ENCODE peak calls at places on chromosome 7, in ten cellular contexts. One of them, this sample, is unnamed.

GRCh38 chr7:94941844-94942632 is 34.6 kb downstream of the PPP1R9A start:
- DNase-seq in HT1080: no peak
- DNase-seq in HCT116: no peak
- DNase-seq in choroid plexus epithelial cell: no peak
- DNase-seq in stimulated activated CD4-positive, alpha-beta T cell treated with anti-CD3 and anti-CD28 coated beads, Interleukin-2, amount 100 ng/mL, for 48 hours: no peak
- DNase-seq in ACHN: no peak
- DNase-seq in neural crest cell: no peak
- DNase-seq in stimulated activated naive CD8-positive, alpha-beta T cell treated with anti-CD3 and anti-CD28 coated beads, Interleukin-15, Interleukin-2, amounts not matched to agents 100 U/mL and 50 U/mL, for 24 hours: no peak
- DNase-seq in cardiac muscle cell: no peak
- DNase-seq in CD8-positive, alpha-beta T cell: no peak
- DNase-seq in this sample: no peak

GRCh38 chr7:134262322-134262721 is 54.4 kb downstream of the SLC35B4 start:
- DNase-seq in CD8-positive, alpha-beta T cell: no peak
- DNase-seq in HCT116: no peak
- DNase-seq in HT1080: no peak
- DNase-seq in cardiac muscle cell: no peak
- DNase-seq in stimulated activated naive CD8-positive, alpha-beta T cell treated with anti-CD3 and anti-CD28 coated beads, Interleukin-15, Interleukin-2, amounts not matched to agents 100 U/mL and 50 U/mL, for 24 hours: no peak
- DNase-seq in ACHN: no peak
- DNase-seq in stimulated activated CD4-positive, alpha-beta T cell treated with anti-CD3 and anti-CD28 coated beads, Interleukin-2, amount 100 ng/mL, for 48 hours: no peak
- DNase-seq in choroid plexus epithelial cell: no peak
- DNase-seq in neural crest cell: no peak
- DNase-seq in this sample: no peak

GRCh38 chr7:140673063-140673769 is 471 bp downstream of the ADCK2 start:
- DNase-seq in HCT116: no peak
- DNase-seq in CD8-positive, alpha-beta T cell: peak; percentile 45
- DNase-seq in choroid plexus epithelial cell: peak; percentile 15
- DNase-seq in HT1080: no peak
- DNase-seq in neural crest cell: peak; percentile 24
- DNase-seq in ACHN: peak; percentile 52
- DNase-seq in stimulated activated CD4-positive, alpha-beta T cell treated with anti-CD3 and anti-CD28 coated beads, Interleukin-2, amount 100 ng/mL, for 48 hours: peak; percentile 32
- DNase-seq in cardiac muscle cell: peak; percentile 68
- DNase-seq in stimulated activated naive CD8-positive, alpha-beta T cell treated with anti-CD3 and anti-CD28 coated beads, Interleukin-15, Interleukin-2, amounts not matched to agents 100 U/mL and 50 U/mL, for 24 hours: peak; percentile 61
- DNase-seq in this sample: peak; percentile 18

GRCh38 chr7:137934941-137935848 is 66.7 kb downstream of the CREB3L2 start:
- DNase-seq in choroid plexus epithelial cell: no peak
- DNase-seq in neural crest cell: no peak
- DNase-seq in CD8-positive, alpha-beta T cell: no peak
- DNase-seq in HCT116: no peak
- DNase-seq in cardiac muscle cell: no peak
- DNase-seq in HT1080: no peak
- DNase-seq in stimulated activated CD4-positive, alpha-beta T cell treated with anti-CD3 and anti-CD28 coated beads, Interleukin-2, amount 100 ng/mL, for 48 hours: no peak
- DNase-seq in stimulated activated naive CD8-positive, alpha-beta T cell treated with anti-CD3 and anti-CD28 coated beads, Interleukin-15, Interleukin-2, amounts not matched to agents 100 U/mL and 50 U/mL, for 24 hours: no peak
- DNase-seq in ACHN: no peak
- DNase-seq in this sample: no peak

GRCh38 chr7:1412322-1413261 is 46.7 kb downstream of the MICALL2 start:
- DNase-seq in ACHN: peak; percentile 93
- DNase-seq in CD8-positive, alpha-beta T cell: peak; percentile 86
- DNase-seq in HT1080: peak; percentile 67
- DNase-seq in neural crest cell: peak; percentile 95
- DNase-seq in HCT116: peak; percentile 77
- DNase-seq in stimulated activated CD4-positive, alpha-beta T cell treated with anti-CD3 and anti-CD28 coated beads, Interleukin-2, amount 100 ng/mL, for 48 hours: peak; percentile 91
- DNase-seq in stimulated activated naive CD8-positive, alpha-beta T cell treated with anti-CD3 and anti-CD28 coated beads, Interleukin-15, Interleukin-2, amounts not matched to agents 100 U/mL and 50 U/mL, for 24 hours: peak; percentile 96
- DNase-seq in cardiac muscle cell: peak; percentile 96
- DNase-seq in choroid plexus epithelial cell: peak; percentile 86
- DNase-seq in this sample: peak; percentile 79

GRCh38 chr7:48389977-48390376 is 218.7 kb downstream of the ABCA13 start:
- DNase-seq in ACHN: no peak
- DNase-seq in cardiac muscle cell: no peak
- DNase-seq in choroid plexus epithelial cell: peak; percentile 87
- DNase-seq in stimulated activated naive CD8-positive, alpha-beta T cell treated with anti-CD3 and anti-CD28 coated beads, Interleukin-15, Interleukin-2, amounts not matched to agents 100 U/mL and 50 U/mL, for 24 hours: no peak
- DNase-seq in HT1080: peak; percentile 78
- DNase-seq in HCT116: no peak
- DNase-seq in CD8-positive, alpha-beta T cell: no peak
- DNase-seq in neural crest cell: no peak
- DNase-seq in stimulated activated CD4-positive, alpha-beta T cell treated with anti-CD3 and anti-CD28 coated beads, Interleukin-2, amount 100 ng/mL, for 48 hours: no peak
- DNase-seq in this sample: no peak

GRCh38 chr7:121428857-121429489 is 32.9 kb upstream of the FAM3C start:
- DNase-seq in HCT116: no peak
- DNase-seq in HT1080: no peak
- DNase-seq in CD8-positive, alpha-beta T cell: no peak
- DNase-seq in stimulated activated naive CD8-positive, alpha-beta T cell treated with anti-CD3 and anti-CD28 coated beads, Interleukin-15, Interleukin-2, amounts not matched to agents 100 U/mL and 50 U/mL, for 24 hours: no peak
- DNase-seq in stimulated activated CD4-positive, alpha-beta T cell treated with anti-CD3 and anti-CD28 coated beads, Interleukin-2, amount 100 ng/mL, for 48 hours: no peak
- DNase-seq in neural crest cell: no peak
- DNase-seq in choroid plexus epithelial cell: peak; percentile 75
- DNase-seq in cardiac muscle cell: no peak
- DNase-seq in ACHN: peak; percentile 89
- DNase-seq in this sample: no peak

GRCh38 chr7:117066668-117067067 is 113.4 kb downstream of the ST7 start:
- DNase-seq in stimulated activated naive CD8-positive, alpha-beta T cell treated with anti-CD3 and anti-CD28 coated beads, Interleukin-15, Interleukin-2, amounts not matched to agents 100 U/mL and 50 U/mL, for 24 hours: no peak
- DNase-seq in HCT116: no peak
- DNase-seq in ACHN: no peak
- DNase-seq in neural crest cell: no peak
- DNase-seq in choroid plexus epithelial cell: no peak
- DNase-seq in CD8-positive, alpha-beta T cell: no peak
- DNase-seq in cardiac muscle cell: no peak
- DNase-seq in stimulated activated CD4-positive, alpha-beta T cell treated with anti-CD3 and anti-CD28 coated beads, Interleukin-2, amount 100 ng/mL, for 48 hours: no peak
- DNase-seq in HT1080: no peak
- DNase-seq in this sample: no peak

GRCh38 chr7:151377406-151377805 is 32.4 kb downstream of the WDR86 start:
- DNase-seq in stimulated activated naive CD8-positive, alpha-beta T cell treated with anti-CD3 and anti-CD28 coated beads, Interleukin-15, Interleukin-2, amounts not matched to agents 100 U/mL and 50 U/mL, for 24 hours: no peak
- DNase-seq in HT1080: no peak
- DNase-seq in ACHN: no peak
- DNase-seq in CD8-positive, alpha-beta T cell: no peak
- DNase-seq in neural crest cell: no peak
- DNase-seq in cardiac muscle cell: no peak
- DNase-seq in choroid plexus epithelial cell: no peak
- DNase-seq in HCT116: no peak
- DNase-seq in stimulated activated CD4-positive, alpha-beta T cell treated with anti-CD3 and anti-CD28 coated beads, Interleukin-2, amount 100 ng/mL, for 48 hours: no peak
- DNase-seq in this sample: no peak

GRCh38 chr7:155739538-155740140 is 72.6 kb downstream of the SHH start:
- DNase-seq in HT1080: no peak
- DNase-seq in stimulated activated CD4-positive, alpha-beta T cell treated with anti-CD3 and anti-CD28 coated beads, Interleukin-2, amount 100 ng/mL, for 48 hours: no peak
- DNase-seq in HCT116: no peak
- DNase-seq in choroid plexus epithelial cell: no peak
- DNase-seq in stimulated activated naive CD8-positive, alpha-beta T cell treated with anti-CD3 and anti-CD28 coated beads, Interleukin-15, Interleukin-2, amounts not matched to agents 100 U/mL and 50 U/mL, for 24 hours: peak; percentile 59
- DNase-seq in CD8-positive, alpha-beta T cell: no peak
- DNase-seq in neural crest cell: no peak
- DNase-seq in cardiac muscle cell: no peak
- DNase-seq in ACHN: no peak
- DNase-seq in this sample: peak; percentile 16

GRCh38 chr7:55413442-55413841 is 48.3 kb downstream of the LANCL2 start:
- DNase-seq in stimulated activated naive CD8-positive, alpha-beta T cell treated with anti-CD3 and anti-CD28 coated beads, Interleukin-15, Interleukin-2, amounts not matched to agents 100 U/mL and 50 U/mL, for 24 hours: no peak
- DNase-seq in HT1080: no peak
- DNase-seq in choroid plexus epithelial cell: no peak
- DNase-seq in HCT116: no peak
- DNase-seq in ACHN: no peak
- DNase-seq in stimulated activated CD4-positive, alpha-beta T cell treated with anti-CD3 and anti-CD28 coated beads, Interleukin-2, amount 100 ng/mL, for 48 hours: no peak
- DNase-seq in CD8-positive, alpha-beta T cell: no peak
- DNase-seq in neural crest cell: no peak
- DNase-seq in cardiac muscle cell: no peak
- DNase-seq in this sample: no peak

GRCh38 chr7:7565018-7565680 is 1.5 kb upstream of the MIOS start:
- DNase-seq in stimulated activated naive CD8-positive, alpha-beta T cell treated with anti-CD3 and anti-CD28 coated beads, Interleukin-15, Interleukin-2, amounts not matched to agents 100 U/mL and 50 U/mL, for 24 hours: no peak
- DNase-seq in cardiac muscle cell: no peak
- DNase-seq in HT1080: no peak
- DNase-seq in neural crest cell: no peak
- DNase-seq in ACHN: no peak
- DNase-seq in HCT116: no peak
- DNase-seq in stimulated activated CD4-positive, alpha-beta T cell treated with anti-CD3 and anti-CD28 coated beads, Interleukin-2, amount 100 ng/mL, for 48 hours: no peak
- DNase-seq in CD8-positive, alpha-beta T cell: no peak
- DNase-seq in choroid plexus epithelial cell: no peak
- DNase-seq in this sample: no peak

GRCh38 chr7:94434031-94434430 is 39.3 kb downstream of the COL1A2 start:
- DNase-seq in CD8-positive, alpha-beta T cell: no peak
- DNase-seq in stimulated activated CD4-positive, alpha-beta T cell treated with anti-CD3 and anti-CD28 coated beads, Interleukin-2, amount 100 ng/mL, for 48 hours: no peak
- DNase-seq in neural crest cell: no peak
- DNase-seq in HCT116: no peak
- DNase-seq in cardiac muscle cell: no peak
- DNase-seq in stimulated activated naive CD8-positive, alpha-beta T cell treated with anti-CD3 and anti-CD28 coated beads, Interleukin-15, Interleukin-2, amounts not matched to agents 100 U/mL and 50 U/mL, for 24 hours: no peak
- DNase-seq in choroid plexus epithelial cell: peak; percentile 30
- DNase-seq in ACHN: no peak
- DNase-seq in HT1080: no peak
- DNase-seq in this sample: no peak

GRCh38 chr7:2220030-2220429 is 12.7 kb downstream of the MAD1L1 start:
- DNase-seq in stimulated activated CD4-positive, alpha-beta T cell treated with anti-CD3 and anti-CD28 coated beads, Interleukin-2, amount 100 ng/mL, for 48 hours: no peak
- DNase-seq in HT1080: no peak
- DNase-seq in CD8-positive, alpha-beta T cell: no peak
- DNase-seq in neural crest cell: no peak
- DNase-seq in ACHN: no peak
- DNase-seq in stimulated activated naive CD8-positive, alpha-beta T cell treated with anti-CD3 and anti-CD28 coated beads, Interleukin-15, Interleukin-2, amounts not matched to agents 100 U/mL and 50 U/mL, for 24 hours: no peak
- DNase-seq in choroid plexus epithelial cell: no peak
- DNase-seq in HCT116: no peak
- DNase-seq in cardiac muscle cell: no peak
- DNase-seq in this sample: no peak

GRCh38 chr7:412731-413356 is 106.8 kb downstream of the PDGFA start:
- DNase-seq in choroid plexus epithelial cell: no peak
- DNase-seq in HCT116: no peak
- DNase-seq in cardiac muscle cell: no peak
- DNase-seq in stimulated activated naive CD8-positive, alpha-beta T cell treated with anti-CD3 and anti-CD28 coated beads, Interleukin-15, Interleukin-2, amounts not matched to agents 100 U/mL and 50 U/mL, for 24 hours: no peak
- DNase-seq in stimulated activated CD4-positive, alpha-beta T cell treated with anti-CD3 and anti-CD28 coated beads, Interleukin-2, amount 100 ng/mL, for 48 hours: no peak
- DNase-seq in ACHN: no peak
- DNase-seq in neural crest cell: no peak
- DNase-seq in CD8-positive, alpha-beta T cell: no peak
- DNase-seq in HT1080: no peak
- DNase-seq in this sample: no peak

GRCh38 chr7:16967174-16967868 is 85.5 kb upstream of the AGR3 start:
- DNase-seq in HT1080: no peak
- DNase-seq in CD8-positive, alpha-beta T cell: no peak
- DNase-seq in cardiac muscle cell: no peak
- DNase-seq in neural crest cell: no peak
- DNase-seq in ACHN: no peak
- DNase-seq in HCT116: no peak
- DNase-seq in stimulated activated naive CD8-positive, alpha-beta T cell treated with anti-CD3 and anti-CD28 coated beads, Interleukin-15, Interleukin-2, amounts not matched to agents 100 U/mL and 50 U/mL, for 24 hours: no peak
- DNase-seq in choroid plexus epithelial cell: no peak
- DNase-seq in stimulated activated CD4-positive, alpha-beta T cell treated with anti-CD3 and anti-CD28 coated beads, Interleukin-2, amount 100 ng/mL, for 48 hours: no peak
- DNase-seq in this sample: no peak

GRCh38 chr7:55477781-55478374 is 94.4 kb downstream of the VOPP1 start:
- DNase-seq in HCT116: no peak
- DNase-seq in cardiac muscle cell: no peak
- DNase-seq in neural crest cell: no peak
- DNase-seq in HT1080: peak; percentile 85
- DNase-seq in CD8-positive, alpha-beta T cell: no peak
- DNase-seq in choroid plexus epithelial cell: peak; percentile 90
- DNase-seq in stimulated activated CD4-positive, alpha-beta T cell treated with anti-CD3 and anti-CD28 coated beads, Interleukin-2, amount 100 ng/mL, for 48 hours: no peak
- DNase-seq in stimulated activated naive CD8-positive, alpha-beta T cell treated with anti-CD3 and anti-CD28 coated beads, Interleukin-15, Interleukin-2, amounts not matched to agents 100 U/mL and 50 U/mL, for 24 hours: no peak
- DNase-seq in ACHN: no peak
- DNase-seq in this sample: no peak

GRCh38 chr7:78095549-78095948 is 297.0 kb downstream of the PHTF2 start:
- DNase-seq in choroid plexus epithelial cell: peak; percentile 48
- DNase-seq in HCT116: no peak
- DNase-seq in cardiac muscle cell: no peak
- DNase-seq in CD8-positive, alpha-beta T cell: no peak
- DNase-seq in ACHN: no peak
- DNase-seq in HT1080: peak; percentile 38
- DNase-seq in stimulated activated naive CD8-positive, alpha-beta T cell treated with anti-CD3 and anti-CD28 coated beads, Interleukin-15, Interleukin-2, amounts not matched to agents 100 U/mL and 50 U/mL, for 24 hours: no peak
- DNase-seq in neural crest cell: no peak
- DNase-seq in stimulated activated CD4-positive, alpha-beta T cell treated with anti-CD3 and anti-CD28 coated beads, Interleukin-2, amount 100 ng/mL, for 48 hours: no peak
- DNase-seq in this sample: no peak

GRCh38 chr7:40704172-40704571 is 569.4 kb downstream of the SUGCT start:
- DNase-seq in stimulated activated naive CD8-positive, alpha-beta T cell treated with anti-CD3 and anti-CD28 coated beads, Interleukin-15, Interleukin-2, amounts not matched to agents 100 U/mL and 50 U/mL, for 24 hours: no peak
- DNase-seq in stimulated activated CD4-positive, alpha-beta T cell treated with anti-CD3 and anti-CD28 coated beads, Interleukin-2, amount 100 ng/mL, for 48 hours: no peak
- DNase-seq in HCT116: no peak
- DNase-seq in CD8-positive, alpha-beta T cell: no peak
- DNase-seq in cardiac muscle cell: no peak
- DNase-seq in HT1080: no peak
- DNase-seq in choroid plexus epithelial cell: no peak
- DNase-seq in ACHN: no peak
- DNase-seq in neural crest cell: no peak
- DNase-seq in this sample: no peak

GRCh38 chr7:142851269-142851668 is 3.6 kb upstream of the EPHB6 start:
- DNase-seq in stimulated activated CD4-positive, alpha-beta T cell treated with anti-CD3 and anti-CD28 coated beads, Interleukin-2, amount 100 ng/mL, for 48 hours: no peak
- DNase-seq in neural crest cell: no peak
- DNase-seq in HCT116: no peak
- DNase-seq in CD8-positive, alpha-beta T cell: no peak
- DNase-seq in ACHN: no peak
- DNase-seq in stimulated activated naive CD8-positive, alpha-beta T cell treated with anti-CD3 and anti-CD28 coated beads, Interleukin-15, Interleukin-2, amounts not matched to agents 100 U/mL and 50 U/mL, for 24 hours: no peak
- DNase-seq in cardiac muscle cell: no peak
- DNase-seq in choroid plexus epithelial cell: no peak
- DNase-seq in HT1080: no peak
- DNase-seq in this sample: no peak

GRCh38 chr7:106767073-106767472 is 98.0 kb upstream of the PIK3CG start:
- DNase-seq in stimulated activated naive CD8-positive, alpha-beta T cell treated with anti-CD3 and anti-CD28 coated beads, Interleukin-15, Interleukin-2, amounts not matched to agents 100 U/mL and 50 U/mL, for 24 hours: no peak
- DNase-seq in ACHN: no peak
- DNase-seq in HT1080: no peak
- DNase-seq in choroid plexus epithelial cell: peak; percentile 69
- DNase-seq in CD8-positive, alpha-beta T cell: no peak
- DNase-seq in stimulated activated CD4-positive, alpha-beta T cell treated with anti-CD3 and anti-CD28 coated beads, Interleukin-2, amount 100 ng/mL, for 48 hours: no peak
- DNase-seq in cardiac muscle cell: no peak
- DNase-seq in neural crest cell: no peak
- DNase-seq in HCT116: no peak
- DNase-seq in this sample: no peak

GRCh38 chr7:102119213-102119651 is 167.4 kb upstream of the SH2B2 start:
- DNase-seq in HCT116: no peak
- DNase-seq in choroid plexus epithelial cell: no peak
- DNase-seq in ACHN: no peak
- DNase-seq in stimulated activated CD4-positive, alpha-beta T cell treated with anti-CD3 and anti-CD28 coated beads, Interleukin-2, amount 100 ng/mL, for 48 hours: no peak
- DNase-seq in neural crest cell: no peak
- DNase-seq in HT1080: no peak
- DNase-seq in stimulated activated naive CD8-positive, alpha-beta T cell treated with anti-CD3 and anti-CD28 coated beads, Interleukin-15, Interleukin-2, amounts not matched to agents 100 U/mL and 50 U/mL, for 24 hours: no peak
- DNase-seq in cardiac muscle cell: no peak
- DNase-seq in CD8-positive, alpha-beta T cell: no peak
- DNase-seq in this sample: no peak

GRCh38 chr7:70540641-70541040 is 591.3 kb upstream of the GALNT17 start:
- DNase-seq in HCT116: no peak
- DNase-seq in stimulated activated naive CD8-positive, alpha-beta T cell treated with anti-CD3 and anti-CD28 coated beads, Interleukin-15, Interleukin-2, amounts not matched to agents 100 U/mL and 50 U/mL, for 24 hours: no peak
- DNase-seq in CD8-positive, alpha-beta T cell: no peak
- DNase-seq in cardiac muscle cell: no peak
- DNase-seq in choroid plexus epithelial cell: no peak
- DNase-seq in neural crest cell: no peak
- DNase-seq in stimulated activated CD4-positive, alpha-beta T cell treated with anti-CD3 and anti-CD28 coated beads, Interleukin-2, amount 100 ng/mL, for 48 hours: no peak
- DNase-seq in ACHN: no peak
- DNase-seq in HT1080: no peak
- DNase-seq in this sample: no peak

GRCh38 chr7:117237646-117238045 is 85.2 kb downstream of the WNT2 start:
- DNase-seq in choroid plexus epithelial cell: no peak
- DNase-seq in cardiac muscle cell: no peak
- DNase-seq in CD8-positive, alpha-beta T cell: no peak
- DNase-seq in stimulated activated naive CD8-positive, alpha-beta T cell treated with anti-CD3 and anti-CD28 coated beads, Interleukin-15, Interleukin-2, amounts not matched to agents 100 U/mL and 50 U/mL, for 24 hours: no peak
- DNase-seq in stimulated activated CD4-positive, alpha-beta T cell treated with anti-CD3 and anti-CD28 coated beads, Interleukin-2, amount 100 ng/mL, for 48 hours: no peak
- DNase-seq in HCT116: no peak
- DNase-seq in ACHN: no peak
- DNase-seq in neural crest cell: no peak
- DNase-seq in HT1080: no peak
- DNase-seq in this sample: no peak

GRCh38 chr7:131161103-131161502 is 166.6 kb upstream of the MKLN1 start:
- DNase-seq in cardiac muscle cell: no peak
- DNase-seq in CD8-positive, alpha-beta T cell: no peak
- DNase-seq in choroid plexus epithelial cell: peak; percentile 53
- DNase-seq in neural crest cell: no peak
- DNase-seq in HT1080: no peak
- DNase-seq in stimulated activated naive CD8-positive, alpha-beta T cell treated with anti-CD3 and anti-CD28 coated beads, Interleukin-15, Interleukin-2, amounts not matched to agents 100 U/mL and 50 U/mL, for 24 hours: no peak
- DNase-seq in stimulated activated CD4-positive, alpha-beta T cell treated with anti-CD3 and anti-CD28 coated beads, Interleukin-2, amount 100 ng/mL, for 48 hours: no peak
- DNase-seq in HCT116: no peak
- DNase-seq in ACHN: no peak
- DNase-seq in this sample: no peak

GRCh38 chr7:78587443-78588044 is 789.0 kb downstream of the PHTF2 start:
- DNase-seq in CD8-positive, alpha-beta T cell: no peak
- DNase-seq in HCT116: peak; percentile 6
- DNase-seq in stimulated activated naive CD8-positive, alpha-beta T cell treated with anti-CD3 and anti-CD28 coated beads, Interleukin-15, Interleukin-2, amounts not matched to agents 100 U/mL and 50 U/mL, for 24 hours: no peak
- DNase-seq in neural crest cell: no peak
- DNase-seq in ACHN: peak; percentile 45
- DNase-seq in choroid plexus epithelial cell: peak; percentile 19
- DNase-seq in stimulated activated CD4-positive, alpha-beta T cell treated with anti-CD3 and anti-CD28 coated beads, Interleukin-2, amount 100 ng/mL, for 48 hours: no peak
- DNase-seq in HT1080: peak; percentile 31
- DNase-seq in cardiac muscle cell: peak; percentile 20
- DNase-seq in this sample: no peak

This sample was measured in stimulated activated CD8-positive, alpha-beta memory T cell treated with anti-CD3 and anti-CD28 coated beads, Interleukin-15, amount 100 ng/mL, for 48 hours.